ENCODE peak calls at places on chromosomes 2 and 18, in five cellular contexts. A, I, D, S and O are unnamed samples.

GRCh38 chr2:8394569-8395359 is 287.1 kb upstream of the ID2 start:
- DNase-seq in A (no peak), I (no peak), D (no peak), S (no peak), O (no peak)

GRCh38 chr2:172456002-172456401 is 28.6 kb downstream of the ITGA6 start:
- DNase-seq in A (no peak), I (no peak), D (no peak), S (no peak), O (no peak)

GRCh38 chr18:2857491-2858063 is 10.8 kb downstream of the EMILIN2 start:
- DNase-seq in A (no peak), I (no peak), D (peak; percentile 99), S (no peak), O (no peak)

GRCh38 chr18:63881851-63882250 is 5.7 kb upstream of the SERPINB2 start:
- DNase-seq in A (no peak), I (no peak), D (no peak), S (no peak), O (no peak)

GRCh38 chr2:12619975-12620374 is 96.8 kb upstream of the TRIB2 start:
- DNase-seq in A (peak; percentile 59), I (no peak), D (peak; percentile 91), S (no peak), O (no peak)

GRCh38 chr2:238700122-238700457 is 147.8 kb upstream of the TWIST2 start:
- DNase-seq in A (no peak), I (no peak), D (peak; percentile 42), S (no peak), O (no peak)

GRCh38 chr18:29007986-29008654 is 831.2 kb upstream of the CDH2 start:
- DNase-seq in A (no peak), I (no peak), D (no peak), S (no peak), O (no peak)

GRCh38 chr2:60496976-60497375 is 56.5 kb downstream of the BCL11A start:
- DNase-seq in A (no peak), I (no peak), D (no peak), S (no peak), O (no peak)

GRCh38 chr2:101403745-101404144 is 16.4 kb upstream of the CREG2 start:
- DNase-seq in A (no peak), I (no peak), D (no peak), S (no peak), O (no peak)

GRCh38 chr2:238439912-238440311 is 13.2 kb downstream of the ASB1 start:
- DNase-seq in A (no peak), I (no peak), D (no peak), S (no peak), O (no peak)

GRCh38 chr2:15931514-15931870 is 8.9 kb upstream of the MYCN start:
- DNase-seq in A (no peak), I (no peak), D (no peak), S (no peak), O (no peak)

GRCh38 chr2:128472789-128473174 is 154.1 kb upstream of the HS6ST1 start:
- DNase-seq in A (no peak), I (no peak), D (peak; percentile 68), S (no peak), O (peak; percentile 45)

GRCh38 chr18:61743775-61744531 is 148.9 kb downstream of the RNF152 start:
- DNase-seq in A (no peak), I (no peak), D (peak; percentile 21), S (no peak), O (no peak)

GRCh38 chr2:191631754-191632153 is 46.2 kb upstream of the NABP1 start:
- DNase-seq in A (no peak), I (no peak), D (peak; percentile 65), S (no peak), O (no peak)